ENCODE peak calls at places on chromosomes 2 and 18, in ten cellular contexts. F, E, Q, A, Y, T, D, R, V and U are unnamed samples.

GRCh38 chr2:193818801-193819499 is 1624.2 kb upstream of the TMEFF2 start:
- DNase-seq in F (no peak), E (no peak), Q (no peak), A (no peak), Y (no peak), T (no peak), D (no peak), R (no peak), V (no peak), U (no peak)

GRCh38 chr2:20299113-20299512 is 51.5 kb downstream of the PUM2 start:
- DNase-seq in F (no peak), E (no peak), Q (no peak), A (peak; percentile 44), Y (no peak), T (no peak), D (no peak), R (no peak), V (no peak), U (no peak)

GRCh38 chr2:192087398-192087958 is 107.3 kb downstream of the TMEFF2 start:
- DNase-seq in F (no peak), E (no peak), Q (no peak), A (no peak), Y (no peak), T (no peak), D (no peak), R (no peak), V (no peak), U (no peak)

GRCh38 chr2:233329489-233330135 is 22.0 kb downstream of the SAG start:
- DNase-seq in F (no peak), E (no peak), Q (no peak), A (peak; percentile 9), Y (peak; percentile 59), T (no peak), D (no peak), R (no peak), V (no peak), U (no peak)

GRCh38 chr2:195475336-195475735 is 181.7 kb upstream of the SLC39A10 start:
- DNase-seq in F (no peak), E (no peak), Q (no peak), A (no peak), Y (no peak), T (no peak), D (no peak), R (no peak), V (no peak), U (no peak)

GRCh38 chr18:23812566-23813440 is 123.5 kb downstream of the LAMA3 start:
- DNase-seq in F (peak; percentile 46), E (no peak), Q (peak; percentile 21), A (peak; percentile 54), Y (no peak), T (no peak), D (no peak), R (peak; percentile 49), V (peak; percentile 19), U (peak; percentile 39)

GRCh38 chr18:27983780-27984179 is 193.2 kb downstream of the CDH2 start:
- DNase-seq in F (no peak), E (no peak), Q (no peak), A (no peak), Y (no peak), T (no peak), D (no peak), R (no peak), V (no peak), U (no peak)

GRCh38 chr2:241844831-241845578 is 13.7 kb downstream of the PDCD1 start:
- DNase-seq in F (no peak), E (no peak), Q (no peak), A (no peak), Y (no peak), T (peak; percentile 32), D (no peak), R (no peak), V (no peak), U (no peak)

GRCh38 chr2:67846341-67847070 is 216.3 kb downstream of the C1D start:
- DNase-seq in F (peak; percentile 68), E (no peak), Q (no peak), A (peak; percentile 73), Y (peak; percentile 84), T (peak; percentile 45), D (no peak), R (peak; percentile 98), V (peak; percentile 73), U (no peak)

GRCh38 chr2:46332686-46333281 is 35.6 kb downstream of the EPAS1 start:
- DNase-seq in F (no peak), E (no peak), Q (no peak), A (peak; percentile 86), Y (no peak), T (no peak), D (no peak), R (no peak), V (no peak), U (no peak)

GRCh38 chr2:46335966-46336436 is 38.8 kb downstream of the EPAS1 start:
- DNase-seq in F (no peak), E (no peak), Q (no peak), A (no peak), Y (no peak), T (peak; percentile 70), D (no peak), R (no peak), V (peak; percentile 47), U (no peak)

GRCh38 chr2:46335404-46335965 is 38.3 kb downstream of the EPAS1 start:
- DNase-seq in F (no peak), E (no peak), Q (no peak), A (peak; percentile 89), Y (peak; percentile 57), T (peak; percentile 63), D (no peak), R (peak; percentile 88), V (peak; percentile 60), U (no peak)

GRCh38 chr2:46333912-46334311 is 36.7 kb downstream of the EPAS1 start:
- DNase-seq in F (no peak), E (no peak), Q (no peak), A (peak; percentile 39), Y (no peak), T (no peak), D (no peak), R (no peak), V (peak; percentile 49), U (no peak)

GRCh38 chr2:46334389-46335345 is 37.5 kb downstream of the EPAS1 start:
- DNase-seq in F (no peak), E (no peak), Q (no peak), A (peak; percentile 98), Y (no peak), T (no peak), D (no peak), R (peak; percentile 94), V (no peak), U (no peak)
- H3K4me3 ChIP-seq in F (no peak overlapping the region), E (no peak overlapping the region), Q (no peak overlapping the region), A (peak overlapping the region; percentile 71), Y (no peak overlapping the region), T (no peak overlapping the region), D (no peak overlapping the region), R (peak overlapping the region; percentile 2), V (peak overlapping the region; percentile 37), U (no peak overlapping the region)

GRCh38 chr2:237729681-237730475 is 68.7 kb upstream of the RBM44 start:
- DNase-seq in F (no peak), E (no peak), Q (no peak), A (peak; percentile 86), Y (no peak), T (no peak), D (no peak), R (no peak), V (no peak), U (no peak)
- H3K4me1 ChIP-seq in F (no peaks in the 10 kb centered on the region), E (peaks cover 34% of the 10 kb centered on the region), Q (peaks cover 10% of the 10 kb centered on the region), A (peaks cover 50% of the 10 kb centered on the region), Y (peaks cover 13% of the 10 kb centered on the region), T (peaks cover 55% of the 10 kb centered on the region), D (peaks cover 25% of the 10 kb centered on the region), R (peaks cover 25% of the 10 kb centered on the region), V (peaks cover 82% of the 10 kb centered on the region), U (peaks cover 64% of the 10 kb centered on the region)

GRCh38 chr2:164839914-164840457 is 1.6 kb downstream of the COBLL1 start:
- DNase-seq in F (no peak), E (no peak), Q (no peak), A (peak; percentile 54), Y (no peak), T (no peak), D (no peak), R (peak; percentile 26), V (no peak), U (no peak)
- H3K4me3 ChIP-seq in F (no peak overlapping the region), E (no peak overlapping the region), Q (no peak overlapping the region), A (peak overlapping the region; percentile 79), Y (peak overlapping the region; percentile 91), T (no peak overlapping the region), D (no peak overlapping the region), R (peak overlapping the region; percentile 69), V (peak overlapping the region; percentile 70), U (no peak overlapping the region)

GRCh38 chr2:46703588-46703987 is 212.0 kb downstream of the MCFD2 start:
- DNase-seq in F (no peak), E (no peak), Q (no peak), A (peak; percentile 23), Y (no peak), T (no peak), D (no peak), R (no peak), V (no peak), U (no peak)

GRCh38 chr2:46701152-46701551 is 214.5 kb downstream of the MCFD2 start:
- DNase-seq in F (no peak), E (no peak), Q (no peak), A (peak; percentile 79), Y (no peak), T (no peak), D (no peak), R (peak; percentile 62), V (no peak), U (no peak)

GRCh38 chr2:46704593-46704992 is 211.0 kb downstream of the MCFD2 start:
- DNase-seq in F (no peak), E (no peak), Q (no peak), A (no peak), Y (no peak), T (no peak), D (no peak), R (no peak), V (no peak), U (no peak)

GRCh38 chr2:46700435-46700834 is 215.2 kb downstream of the MCFD2 start:
- DNase-seq in F (no peak), E (no peak), Q (no peak), A (peak; percentile 23), Y (no peak), T (no peak), D (no peak), R (no peak), V (no peak), U (no peak)

DNA sequence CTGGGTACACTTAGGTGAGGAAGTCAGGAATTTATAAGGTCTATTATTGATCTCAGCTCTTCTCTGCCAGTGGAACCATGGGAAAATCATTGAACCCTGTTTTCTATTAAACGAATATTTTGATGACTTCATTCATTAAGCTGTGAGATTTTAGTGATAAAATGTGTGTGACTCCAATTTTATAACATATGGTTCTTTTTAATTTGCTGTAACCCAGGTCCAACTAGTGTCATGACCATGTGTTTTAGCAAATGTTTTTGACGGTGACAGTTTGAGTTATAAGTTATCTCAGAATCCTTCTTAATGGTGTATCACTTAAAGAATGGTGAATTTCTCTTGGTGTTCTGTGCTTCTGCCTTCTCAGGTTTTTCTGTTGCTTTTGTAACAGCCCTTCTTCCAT is 213.1 kb downstream of the MCFD2 start:
- DNase-seq in F (no peak), E (no peak), Q (no peak), A (peak; percentile 4), Y (no peak), T (no peak), D (no peak), R (no peak), V (no peak), U (no peak)
- H3K4me1 ChIP-seq in F (peaks cover 15% of the 10 kb centered on the region), E (peaks cover 2% of the 10 kb centered on the region), Q (peaks cover 18% of the 10 kb centered on the region), A (peaks cover 61% of the 10 kb centered on the region), Y (peaks cover 32% of the 10 kb centered on the region), T (peaks cover 14% of the 10 kb centered on the region), D (peaks cover 12% of the 10 kb centered on the region), R (peaks cover 14% of the 10 kb centered on the region), V (peaks cover 75% of the 10 kb centered on the region), U (peaks cover 29% of the 10 kb centered on the region)